ENCODE peak calls at places on chromosomes 2 and 18, in six cellular contexts. T, L, I, H, G and K are unnamed samples.

GRCh38 chr2:46814160-46814559 is 101.4 kb downstream of the MCFD2 start:
- DNase-seq in T (no peak), L (no peak), I (no peak), H (peak; percentile 5), G (no peak), K (no peak)

GRCh38 chr2:149020432-149020851 is 18.1 kb upstream of the LYPD6B start:
- DNase-seq in T (no peak), L (no peak), I (no peak), H (no peak), G (no peak), K (no peak)

GRCh38 chr2:234643407-234643806 is 146.5 kb upstream of the ARL4C start:
- DNase-seq in T (peak; percentile 52), L (no peak), I (peak; percentile 16), H (no peak), G (no peak), K (no peak)

GRCh38 chr2:201900362-201900761 is 94.0 kb downstream of the CDK15 start:
- DNase-seq in T (no peak), L (no peak), I (no peak), H (no peak), G (no peak), K (no peak)

GRCh38 chr2:38214209-38214717 is 138.3 kb upstream of the CYP1B1 start:
- DNase-seq in T (no peak), L (no peak), I (no peak), H (no peak), G (no peak), K (no peak)

GRCh38 chr2:112794841-112795240 is 10.5 kb upstream of the IL1A start:
- DNase-seq in T (no peak), L (peak; percentile 51), I (no peak), H (no peak), G (no peak), K (no peak)

GRCh38 chr2:23592898-23593297 is 207.9 kb downstream of the KLHL29 start:
- DNase-seq in T (no peak), L (no peak), I (no peak), H (no peak), G (no peak), K (no peak)

GRCh38 chr2:197145471-197146056 is 165.0 kb downstream of the ANKRD44 start:
- DNase-seq in T (no peak), L (peak; percentile 52), I (no peak), H (no peak), G (no peak), K (no peak)

GRCh38 chr18:36977121-36977520 is 148.2 kb downstream of the KIAA1328 start:
- DNase-seq in T (no peak), L (no peak), I (no peak), H (no peak), G (no peak), K (no peak)

GRCh38 chr2:8847400-8847799 is 10.0 kb upstream of the KIDINS220 start:
- DNase-seq in T (no peak), L (no peak), I (no peak), H (no peak), G (no peak), K (no peak)

GRCh38 chr2:112938904-112939303 is 27.9 kb downstream of the IL37 start:
- DNase-seq in T (no peak), L (no peak), I (peak; percentile 68), H (no peak), G (no peak), K (no peak)

GRCh38 chr2:75560768-75561565 is at the start of gene EVA1A:
- DNase-seq in T (peak; percentile 81), L (no peak), I (no peak), H (peak; percentile 66), G (no peak), K (no peak)

GRCh38 chr2:143347303-143347702 is 218.1 kb downstream of the ARHGAP15 start:
- DNase-seq in T (peak; percentile 12), L (no peak), I (no peak), H (peak; percentile 14), G (no peak), K (no peak)

GRCh38 chr2:128412181-128412871 is 93.7 kb upstream of the HS6ST1 start:
- DNase-seq in T (no peak), L (no peak), I (no peak), H (no peak), G (no peak), K (no peak)

GRCh38 chr2:181813963-181814565 is 77.5 kb upstream of the ITPRID2 start:
- DNase-seq in T (no peak), L (peak; percentile 34), I (no peak), H (no peak), G (no peak), K (no peak)

GRCh38 chr2:5698171-5698570 is 6.0 kb downstream of the SOX11 start:
- DNase-seq in T (no peak), L (no peak), I (no peak), H (no peak), G (no peak), K (no peak)

GRCh38 chr2:9752441-9753275 is 90.6 kb upstream of the TAF1B start:
- DNase-seq in T (no peak), L (no peak), I (peak; percentile 81), H (no peak), G (peak; percentile 64), K (peak; percentile 17)

GRCh38 chr2:126749537-126749936 is 93.6 kb downstream of the GYPC start:
- DNase-seq in T (peak; percentile 17), L (no peak), I (no peak), H (no peak), G (no peak), K (no peak)

DNA sequence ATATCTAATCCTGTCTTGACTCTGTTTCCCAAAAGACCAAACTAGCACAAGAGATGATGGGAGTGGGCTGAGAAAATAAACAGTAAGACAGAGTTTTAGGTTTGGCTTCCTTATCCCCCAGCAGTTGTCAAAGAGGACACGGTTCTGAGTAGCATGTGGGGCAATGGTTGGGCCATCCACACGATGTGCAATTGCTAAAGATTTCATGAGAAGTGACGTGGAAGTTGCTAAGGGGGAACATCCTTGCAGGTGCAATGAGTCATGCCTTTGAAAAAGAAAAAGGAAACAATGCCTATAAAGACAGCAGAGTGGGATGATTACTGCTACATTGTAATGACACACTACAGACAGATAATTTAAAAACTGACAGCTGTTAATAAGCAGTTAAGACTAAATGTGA is 1395.8 kb downstream of the LRP1B start:
- DNase-seq in T (no peak), L (peak; percentile 29), I (no peak), H (no peak), G (no peak), K (no peak)
- TF ChIP-seq REST in T (no peak), L (no peak), I (no peak), H (no peak), G (no peak), K (no peak)

GRCh38 chr2:84946204-84947009 is 24.6 kb upstream of the KCMF1 start:
- DNase-seq in T (no peak), L (no peak), I (peak; percentile 96), H (no peak), G (no peak), K (peak; percentile 91)
- TF ChIP-seq POLR2AphosphoS5 in T (no peak), L (peak; percentile 68), I (peak; percentile 93), H (peak; percentile 78), G (no peak), K (no peak)

GRCh38 chr18:58013241-58014211 is 30.5 kb upstream of the NEDD4L start:
- DNase-seq in T (no peak), L (no peak), I (no peak), H (no peak), G (no peak), K (peak; percentile 78)
- TF ChIP-seq REST in T (no peak), L (no peak), I (no peak), H (no peak), G (no peak), K (no peak)

GRCh38 chr2:135530313-135531230 is at the start of gene ZRANB3:
- DNase-seq in T (peak; percentile 99), L (peak; percentile 96), I (peak; percentile 97), H (peak; percentile 78), G (peak; percentile 78), K (peak; percentile 97)
- TF ChIP-seq POLR2AphosphoS5 in T (peak; percentile 56), L (peak; percentile 78), I (peak; percentile 62), H (peak; percentile 61), G (peak; percentile 71), K (peak; percentile 61)

GRCh38 chr18:10131783-10132381 is 218.1 kb downstream of the VAPA start:
- DNase-seq in T (peak; percentile 61), L (no peak), I (no peak), H (peak; percentile 69), G (no peak), K (no peak)
- TF ChIP-seq REST in T (no peak), L (no peak), I (no peak), H (no peak), G (no peak), K (no peak)

GRCh38 chr2:25566694-25567093 is 106.7 kb downstream of the DTNB start:
- DNase-seq in T (no peak), L (peak; percentile 37), I (no peak), H (no peak), G (no peak), K (no peak)
- TF ChIP-seq POLR2AphosphoS5 in T (no peak), L (no peak), I (no peak), H (no peak), G (no peak), K (no peak)

DNA sequence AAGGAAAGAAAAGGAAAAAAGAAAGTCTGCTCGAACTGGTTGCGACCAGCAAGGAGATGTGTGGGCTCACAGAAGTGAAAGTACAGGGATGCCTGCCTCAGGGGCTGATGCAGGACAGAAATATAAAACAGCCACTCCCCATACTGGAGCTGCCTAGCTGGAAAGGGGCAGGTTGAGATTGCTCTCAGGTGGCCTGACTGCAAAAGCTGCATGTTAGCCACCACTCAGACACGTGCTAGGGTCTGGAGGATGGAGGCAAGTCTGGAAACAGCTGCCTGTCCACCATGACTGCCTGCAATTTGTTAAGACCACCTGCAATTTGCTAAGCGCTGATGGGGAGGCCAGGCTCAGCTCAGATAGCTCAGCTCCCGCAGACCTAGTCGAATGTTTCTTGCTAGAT is 17.9 kb downstream of the B3GNT7 start:
- DNase-seq in T (peak; percentile 30), L (no peak), I (no peak), H (no peak), G (no peak), K (no peak)
- TF ChIP-seq REST in T (no peak), L (no peak), I (no peak), H (no peak), G (no peak), K (no peak)

GRCh38 chr2:153477641-153478288 is 797 bp downstream of the RPRM start:
- DNase-seq in T (peak; percentile 62), L (no peak), I (no peak), H (peak; percentile 25), G (no peak), K (no peak)
- TF ChIP-seq POLR2AphosphoS5 in T (no peak), L (no peak), I (no peak), H (no peak), G (no peak), K (no peak)